ENCODE peak calls at places on chromosomes 6 and 20, in seven cellular contexts. U is left lung, G is tibial artery, J is mesenchymal stem cell, B is transverse colon, E is left ventricle myocardium inferior, F is heart left ventricle. I is an unnamed sample.
A peak's percentile ranks its signal among the peaks of the same experiment; 100 is the strongest.

GRCh38 chr20:1330075-1330830 is 1.3 kb upstream of the SDCBP2 start:
- DNase-seq in U (no peak), G (peak; percentile 78), J (no peak), B (peak; percentile 87), E (peak; percentile 70), F (peak; percentile 89), I (no peak)

GRCh38 chr20:41991412-41991811 is 373.2 kb upstream of the CHD6 start:
- DNase-seq in U (no peak), G (no peak), J (no peak), B (no peak), E (no peak), F (no peak), I (no peak)

GRCh38 chr20:41081276-41081814 is 52.7 kb downstream of the TOP1 start:
- DNase-seq in U (no peak), G (no peak), J (peak; percentile 50), B (no peak), E (no peak), F (no peak), I (no peak)

GRCh38 chr20:588932-589672 is 21.0 kb downstream of the TCF15 start:
- DNase-seq in U (no peak), G (no peak), J (no peak), B (no peak), E (no peak), F (no peak), I (peak; percentile 10)

GRCh38 chr6:74805841-74806696 is 399.8 kb downstream of the COL12A1 start:
- DNase-seq in U (no peak), G (no peak), J (no peak), B (no peak), E (no peak), F (no peak), I (no peak)

GRCh38 chr6:133631421-133631820 is 257.5 kb upstream of the TCF21 start:
- DNase-seq in U (no peak), G (no peak), J (peak; percentile 81), B (no peak), E (no peak), F (no peak), I (no peak)

GRCh38 chr20:4787069-4787468 is 65.4 kb downstream of the PRND start:
- DNase-seq in U (no peak), G (no peak), J (no peak), B (no peak), E (no peak), F (no peak), I (no peak)

GRCh38 chr6:152244998-152245630 is 392.0 kb downstream of the SYNE1 start:
- DNase-seq in U (no peak), G (no peak), J (peak; percentile 76), B (no peak), E (no peak), F (no peak), I (no peak)

GRCh38 chr20:6333110-6333509 is 210.3 kb upstream of the FERMT1 start:
- DNase-seq in U (peak; percentile 34), G (no peak), J (no peak), B (no peak), E (no peak), F (no peak), I (peak; percentile 42)

GRCh38 chr6:140464720-140465119 is 1090.3 kb upstream of the CITED2 start:
- DNase-seq in U (no peak), G (no peak), J (no peak), B (no peak), E (no peak), F (no peak), I (no peak)

GRCh38 chr20:21554985-21555384 is 41.1 kb upstream of the NKX2-2 start:
- DNase-seq in U (no peak), G (no peak), J (no peak), B (no peak), E (no peak), F (no peak), I (no peak)

GRCh38 chr6:161444464-161444863 is 170.6 kb upstream of the AGPAT4 start:
- DNase-seq in U (no peak), G (no peak), J (peak; percentile 41), B (no peak), E (no peak), F (no peak), I (no peak)

GRCh38 chr6:138161434-138162103 is at the start of gene ARFGEF3:
- DNase-seq in U (peak; percentile 89), G (no peak), J (peak; percentile 35), B (peak; percentile 69), E (peak; percentile 34), F (peak; percentile 69), I (peak; percentile 80)

GRCh38 chr6:139577124-139577800 is 202.8 kb upstream of the CITED2 start:
- DNase-seq in U (no peak), G (no peak), J (no peak), B (no peak), E (no peak), F (no peak), I (no peak)

GRCh38 chr6:51322505-51322904 is 503.8 kb downstream of the TFAP2B start:
- DNase-seq in U (no peak), G (no peak), J (no peak), B (no peak), E (no peak), F (no peak), I (no peak)

GRCh38 chr20:46214831-46215488 is 93.3 kb downstream of the CDH22 start:
- DNase-seq in U (no peak), G (no peak), J (peak; percentile 23), B (no peak), E (no peak), F (no peak), I (no peak)

GRCh38 chr20:35556871-35557270 is 15.0 kb downstream of the ERGIC3 start:
- DNase-seq in U (no peak), G (no peak), J (no peak), B (no peak), E (no peak), F (no peak), I (no peak)

GRCh38 chr6:115783402-115784061 is 277.2 kb downstream of the FRK start:
- DNase-seq in U (no peak), G (no peak), J (no peak), B (no peak), E (no peak), F (peak; percentile 32), I (no peak)

GRCh38 chr6:3408665-3409064 is 48.2 kb downstream of the SLC22A23 start:
- DNase-seq in U (no peak), G (no peak), J (no peak), B (no peak), E (no peak), F (no peak), I (no peak)

GRCh38 chr6:100230976-100231316 is 233.8 kb downstream of the SIM1 start:
- DNase-seq in U (no peak), G (no peak), J (no peak), B (no peak), E (no peak), F (no peak), I (no peak)

GRCh38 chr6:116876635-116877611 is at the start of gene RFX6:
- DNase-seq in U (peak; percentile 79), G (no peak), J (no peak), B (peak; percentile 9), E (no peak), F (no peak), I (peak; percentile 38)

GRCh38 chr6:81171991-81172740 is 580.3 kb downstream of the TENT5A start:
- DNase-seq in U (no peak), G (peak; percentile 75), J (peak; percentile 80), B (no peak), E (peak; percentile 23), F (peak; percentile 26), I (no peak)

GRCh38 chr20:46799781-46800180 is 90.3 kb downstream of the SLC2A10 start:
- DNase-seq in U (no peak), G (no peak), J (no peak), B (no peak), E (no peak), F (no peak), I (peak; percentile 33)

GRCh38 chr20:54137115-54137514 is 36.7 kb downstream of the CYP24A1 start:
- DNase-seq in U (no peak), G (no peak), J (no peak), B (no peak), E (no peak), F (no peak), I (no peak)

GRCh38 chr6:7904654-7905319 is 5.8 kb downstream of the TXNDC5 start:
- DNase-seq in U (no peak), G (no peak), J (no peak), B (no peak), E (no peak), F (no peak), I (no peak)

GRCh38 chr6:4687989-4688947 is 87.9 kb upstream of the CDYL start:
- DNase-seq in U (no peak), G (no peak), J (peak; percentile 91), B (no peak), E (no peak), F (no peak), I (no peak)

GRCh38 chr20:64168381-64169088 is 4.3 kb downstream of the MYT1 start:
- DNase-seq in U (no peak), G (no peak), J (no peak), B (no peak), E (no peak), F (no peak), I (no peak)

GRCh38 chr20:62879275-62880146 is 17.9 kb upstream of the TCFL5 start:
- DNase-seq in U (peak; percentile 81), G (no peak), J (no peak), B (no peak), E (no peak), F (no peak), I (no peak)

GRCh38 chr6:44119704-44120262 is 7.5 kb downstream of the MRPL14 start:
- DNase-seq in U (no peak), G (no peak), J (no peak), B (no peak), E (no peak), F (no peak), I (no peak)
- H3K4me1 ChIP-seq in U (peaks cover 38% of the 10 kb centered on the region), G (peaks cover 5% of the 10 kb centered on the region), J (peaks cover 34% of the 10 kb centered on the region), B (peaks cover 84% of the 10 kb centered on the region), E (peaks cover 90% of the 10 kb centered on the region), F (peaks cover 29% of the 10 kb centered on the region), I (peaks cover 27% of the 10 kb centered on the region)

GRCh38 chr6:79070206-79070825 is 7.7 kb downstream of the PHIP start:
- DNase-seq in U (no peak), G (no peak), J (peak; percentile 17), B (no peak), E (no peak), F (no peak), I (no peak)
- H3K4me1 ChIP-seq in U (peaks cover 8% of the 10 kb centered on the region), G (no peaks in the 10 kb centered on the region), J (peaks cover 2% of the 10 kb centered on the region), B (peaks cover 44% of the 10 kb centered on the region), E (peaks cover 87% of the 10 kb centered on the region), F (peaks cover 3% of the 10 kb centered on the region), I (no peaks in the 10 kb centered on the region)

DNA sequence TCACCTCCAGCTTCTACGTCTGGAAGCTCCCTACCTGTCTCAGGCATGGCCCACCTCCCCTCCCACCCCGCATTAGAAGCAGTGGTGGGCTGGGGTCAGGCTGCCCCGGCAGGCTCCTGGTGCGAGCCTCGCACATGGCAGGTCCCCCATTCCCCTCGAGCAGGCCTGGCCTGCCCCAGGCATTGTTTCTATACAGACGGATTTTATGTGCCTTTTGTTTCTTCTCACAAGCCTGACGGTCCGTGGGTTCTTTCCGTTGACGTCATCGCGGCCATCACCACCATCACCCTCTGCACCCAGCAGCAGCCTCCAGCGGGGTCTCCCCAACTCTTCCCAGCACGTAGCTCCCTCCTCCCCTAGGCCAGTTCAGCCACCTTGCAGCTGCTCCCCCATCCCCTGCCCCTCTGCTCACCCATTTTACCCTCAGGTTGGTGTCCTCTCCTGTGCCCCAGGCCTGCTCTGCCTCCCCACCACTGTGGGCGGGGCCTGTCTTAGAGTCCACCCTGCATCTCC is 4.6 kb downstream of the CST7 start:
- DNase-seq in U (no peak), G (no peak), J (no peak), B (no peak), E (no peak), F (no peak), I (no peak)
- H3K4me1 ChIP-seq in U (no peaks in the 10 kb centered on the region), G (no peaks in the 10 kb centered on the region), J (peaks cover 1% of the 10 kb centered on the region), B (peaks cover 2% of the 10 kb centered on the region), E (no peaks in the 10 kb centered on the region), F (no peaks in the 10 kb centered on the region), I (no peaks in the 10 kb centered on the region)

GRCh38 chr20:37544386-37544785 is 16.7 kb upstream of the BLCAP start:
- DNase-seq in U (no peak), G (no peak), J (no peak), B (no peak), E (no peak), F (no peak), I (no peak)
- H3K4me1 ChIP-seq in U (no peaks in the 10 kb centered on the region), G (no peaks in the 10 kb centered on the region), J (peaks cover 3% of the 10 kb centered on the region), B (peaks cover 40% of the 10 kb centered on the region), E (no peaks in the 10 kb centered on the region), F (no peaks in the 10 kb centered on the region), I (peaks cover 45% of the 10 kb centered on the region)

I was measured in Caco-2.